ENCODE peak calls at places on chromosomes 5 and 9, in six cellular contexts. H is GM13977, T is BE2C, C is cardiac muscle cell, Q is foreskin fibroblast, U is IMR-90. V is an unnamed sample.

GRCh38 chr9:110744753-110745522 is 76.3 kb downstream of the MUSK start:
- DNase-seq in Q (peak), H (no peak), T (no peak), C (peak), U (peak), V (no peak)

GRCh38 chr9:134469041-134469875 is 143.0 kb downstream of the RXRA start:
- DNase-seq in Q (peak), T (no peak), U (no peak), H (no peak), C (peak), V (no peak)

GRCh38 chr5:127898551-127899213 is 184.9 kb upstream of the SLC12A2 start:
- DNase-seq in C (peak), T (no peak), H (no peak), U (peak), Q (peak), V (peak)

GRCh38 chr9:130498298-130498917 is 53.6 kb downstream of the ASS1 start:
- DNase-seq in Q (peak), T (peak), U (no peak), H (no peak), C (no peak), V (peak)

GRCh38 chr5:138583984-138584637 is 8.9 kb upstream of the HSPA9 start:
- DNase-seq in T (no peak), C (no peak), H (no peak), Q (no peak), U (no peak), V (no peak)

GRCh38 chr9:110187126-110187525 is 20.8 kb downstream of the C9orf152 start:
- DNase-seq in C (no peak), T (no peak), H (no peak), U (no peak), Q (no peak), V (no peak)

GRCh38 chr5:52661903-52662302 is 125.8 kb upstream of the ITGA1 start:
- DNase-seq in Q (no peak), T (no peak), U (peak), H (no peak), C (no peak), V (no peak)

GRCh38 chr9:80146466-80146865 is 574.7 kb downstream of the TLE4 start:
- DNase-seq in U (peak), C (no peak), H (no peak), T (no peak), Q (peak), V (no peak)

GRCh38 chr9:129225815-129226214 is 47.8 kb upstream of the IER5L start:
- DNase-seq in Q (peak), H (no peak), C (peak), U (peak), T (peak), V (peak)

GRCh38 chr9:5453673-5454072 is 3.3 kb downstream of the CD274 start:
- DNase-seq in T (no peak), C (peak), H (no peak), U (no peak), Q (no peak), V (peak)

GRCh38 chr5:72463499-72464052 is 43.6 kb downstream of the ZNF366 start:
- DNase-seq in H (no peak), U (no peak), T (no peak), Q (no peak), C (no peak), V (no peak)

GRCh38 chr9:4073371-4073770 is 226.5 kb downstream of the GLIS3 start:
- DNase-seq in T (peak), C (no peak), H (no peak), Q (no peak), U (no peak), V (peak)

GRCh38 chr9:136100700-136101614 is 5.9 kb upstream of the NACC2 start:
- DNase-seq in T (peak), U (no peak), C (no peak), H (no peak), Q (no peak), V (peak)

GRCh38 chr9:95090871-95091573 is 226.5 kb downstream of the FANCC start:
- DNase-seq in C (no peak), U (no peak), Q (no peak), T (no peak), H (no peak), V (no peak)

GRCh38 chr9:27351438-27351837 is 54.5 kb upstream of the EQTN start:
- DNase-seq in U (no peak), Q (no peak), T (peak), H (no peak), C (peak), V (no peak)

GRCh38 chr5:27472000-27472763 is 433.8 kb upstream of the CDH9 start:
- DNase-seq in T (peak), C (peak), Q (peak), U (peak), H (no peak), V (peak)

GRCh38 chr9:125785187-125785840 is 38.1 kb downstream of the PBX3 start:
- DNase-seq in C (no peak), Q (peak), H (no peak), U (no peak), T (no peak), V (peak)

GRCh38 chr5:37014321-37014720 is 137.8 kb downstream of the NIPBL start:
- DNase-seq in Q (no peak), U (no peak), T (no peak), C (no peak), H (no peak), V (no peak)

GRCh38 chr9:130927995-130928900 is 10.8 kb downstream of the FIBCD1 start:
- DNase-seq in T (peak), H (peak), U (peak), Q (no peak), C (peak), V (no peak)

GRCh38 chr5:17838506-17838905 is 204.2 kb downstream of the TAF11L14 start:
- DNase-seq in H (no peak), C (no peak), Q (no peak), T (no peak), U (no peak), V (no peak)

GRCh38 chr5:153884266-153884957 is 154.3 kb downstream of the FAM114A2 start:
- DNase-seq in T (no peak), U (peak), C (no peak), Q (no peak), H (no peak), V (no peak)

GRCh38 chr5:153881687-153882086 is 157.0 kb downstream of the FAM114A2 start:
- DNase-seq in T (no peak), Q (no peak), H (no peak), C (no peak), U (no peak), V (no peak)

GRCh38 chr5:153885166-153885565 is 153.5 kb downstream of the FAM114A2 start:
- DNase-seq in H (no peak), Q (no peak), U (no peak), C (no peak), T (no peak), V (no peak)

GRCh38 chr5:153883829-153884228 is 154.9 kb downstream of the FAM114A2 start:
- DNase-seq in H (no peak), Q (peak), U (peak), C (no peak), T (no peak), V (no peak)

GRCh38 chr5:153880094-153880493 is 158.6 kb downstream of the FAM114A2 start:
- DNase-seq in C (no peak), T (no peak), Q (no peak), U (no peak), H (no peak), V (no peak)
- TF ChIP-seq CTCF in C (no peak), T (no peak), Q (no peak), U (no peak), H (no peak), V (no peak)

GRCh38 chr5:131514316-131515275 is 120.4 kb downstream of the RAPGEF6 start:
- DNase-seq in H (peak), Q (peak), T (no peak), C (no peak), U (peak), V (peak)
- TF ChIP-seq CTCF in H (no peak), Q (no peak), T (no peak), C (no peak), U (peak), V (no peak)

GRCh38 chr9:73183917-73184861 is 32.5 kb downstream of the ANXA1 start:
- DNase-seq in C (peak), U (peak), T (no peak), H (peak), Q (peak), V (no peak)
- TF ChIP-seq CTCF in C (peak), U (peak), T (peak), H (peak), Q (no peak), V (peak)

DNA sequence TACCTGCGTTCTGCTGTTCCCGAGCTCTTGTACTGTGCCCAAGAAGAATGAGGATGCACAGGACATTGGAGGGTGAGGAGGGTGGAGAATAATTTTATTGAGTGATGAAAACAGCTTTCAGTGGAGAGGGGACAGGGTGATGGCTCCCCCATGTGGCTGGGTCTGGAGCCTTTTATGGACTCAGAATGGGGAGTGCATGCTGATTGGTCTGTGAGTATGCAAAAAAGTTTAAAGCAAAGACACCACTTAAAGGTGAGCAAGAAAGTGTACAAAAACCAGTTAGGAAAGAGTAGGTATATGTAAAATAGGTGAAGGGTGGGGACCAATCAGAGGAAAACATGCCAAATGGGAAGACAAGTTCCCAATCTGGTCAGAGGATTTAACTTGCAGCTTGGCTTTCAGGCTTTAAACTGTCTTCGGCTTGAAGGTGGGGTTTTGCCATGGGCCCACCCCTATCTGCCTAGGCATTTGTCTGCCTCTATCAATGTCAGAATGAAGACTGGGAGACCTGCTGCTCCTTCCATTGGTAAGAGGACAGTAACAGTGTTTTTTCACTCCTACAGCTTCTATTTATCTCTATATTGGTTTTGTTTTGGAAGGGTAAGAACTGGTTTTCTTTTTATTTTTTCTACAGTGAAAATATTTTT is 118.0 kb upstream of the RAI14 start:
- DNase-seq in Q (peak), U (peak), C (peak), T (no peak), H (no peak), V (no peak)
- TF ChIP-seq CTCF in Q (peak), U (peak), C (peak), T (peak), H (peak), V (no peak)

GRCh38 chr5:132283423-132284043 is 10.7 kb upstream of the SLC22A4 start:
- DNase-seq in Q (peak), H (no peak), T (peak), U (peak), C (peak), V (no peak)

GRCh38 chr5:132279801-132280200 is 14.4 kb upstream of the SLC22A4 start:
- DNase-seq in Q (no peak), U (no peak), T (no peak), C (no peak), H (no peak), V (no peak)

GRCh38 chr5:132277971-132278964 is 15.9 kb upstream of the SLC22A4 start:
- DNase-seq in H (no peak), U (no peak), C (no peak), T (no peak), Q (no peak), V (no peak)

GRCh38 chr5:132280371-132281240 is 13.6 kb upstream of the SLC22A4 start:
- DNase-seq in T (no peak), H (no peak), C (no peak), Q (no peak), U (no peak), V (no peak)

GRCh38 chr5:132281856-132282614 is 12.2 kb upstream of the SLC22A4 start:
- DNase-seq in U (no peak), T (peak), Q (no peak), C (no peak), H (no peak), V (no peak)
- TF ChIP-seq CTCF in U (no peak), T (peak), Q (no peak), C (no peak), H (no peak), V (no peak)

DNA sequence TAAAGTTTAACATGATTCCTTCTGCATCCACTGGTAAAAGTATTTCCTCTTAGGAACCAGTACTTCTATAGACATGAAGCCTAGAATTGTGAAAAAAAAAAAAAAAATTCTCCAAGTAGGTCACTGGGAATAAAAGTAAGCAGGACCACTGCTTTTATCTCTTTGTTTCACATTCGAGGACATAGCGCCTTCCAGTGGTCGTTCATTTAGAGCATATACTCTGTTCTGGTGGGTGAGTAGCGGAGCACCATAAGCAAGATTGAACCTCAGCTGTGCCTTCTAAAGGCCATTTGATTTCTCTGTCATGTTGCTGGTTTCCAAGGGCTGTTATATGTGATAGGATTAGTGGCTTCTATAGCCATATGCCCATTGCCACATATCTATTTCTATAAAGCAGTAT is 393.1 kb downstream of the TMEM232 start:
- DNase-seq in C (peak), H (no peak), T (no peak), Q (no peak), U (peak), V (peak)
- TF ChIP-seq CTCF in C (no peak), H (peak), T (peak), Q (peak), U (no peak), V (peak)

DNA sequence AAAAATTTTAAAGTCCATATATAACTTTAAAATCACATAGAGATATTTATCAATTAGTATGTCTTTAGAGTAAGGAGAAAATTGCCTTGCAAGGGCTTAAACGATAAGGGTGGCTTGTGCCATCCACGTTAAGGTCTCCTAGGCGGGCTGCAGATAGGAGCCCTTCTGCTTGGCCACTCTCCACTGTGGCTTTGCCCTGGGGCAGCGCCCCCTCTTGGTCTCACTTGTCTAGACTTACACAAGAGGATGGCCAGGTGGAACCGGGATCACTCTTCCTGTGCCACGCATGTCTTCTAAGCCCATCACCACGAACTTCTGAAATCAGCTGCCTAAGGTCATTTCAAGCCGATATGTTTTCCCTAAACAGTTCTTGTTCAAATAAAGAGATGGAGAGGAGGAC is 2.9 kb downstream of the FPGS start:
- DNase-seq in Q (peak), H (no peak), T (peak), U (no peak), C (peak), V (peak)
- TF ChIP-seq CTCF in Q (peak), H (no peak), T (peak), U (peak), C (peak), V (peak)

GRCh38 chr5:58240286-58240685 is 219.6 kb downstream of the PLK2 start:
- DNase-seq in C (peak), U (peak), H (no peak), T (no peak), Q (peak), V (no peak)
- TF ChIP-seq CTCF in C (no peak), U (no peak), H (no peak), T (no peak), Q (no peak), V (no peak)

GRCh38 chr5:40165789-40166728 is 513.7 kb upstream of the PTGER4 start:
- DNase-seq in T (no peak), U (peak), Q (peak), C (peak), H (no peak), V (peak)
- TF ChIP-seq CTCF in T (no peak), U (peak), Q (peak), C (no peak), H (peak), V (peak)

GRCh38 chr9:70510157-70510770 is 95.8 kb upstream of the KLF9 start:
- DNase-seq in Q (peak), H (peak), C (peak), T (peak), U (no peak), V (peak)
- TF ChIP-seq CTCF in Q (peak), H (peak), C (peak), T (peak), U (peak), V (peak)

V was measured in activated CD8-positive, alpha-beta T cell treated with anti-CD3 and anti-CD28 coated beads for 36 hours.